ENCODE peak calls at places on chromosomes 3 and 15, in seven cellular contexts. Y is tibial artery, M is GM23338, P is fibroblast of villous mesenchyme, Q is transverse colon, L is astrocyte of the spinal cord, E is nephron progenitor cell. H is an unnamed sample.

GRCh38 chr3:5663604-5664003 is 476.1 kb downstream of the EDEM1 start:
- DNase-seq in Q (no peak), Y (no peak), L (no peak), M (no peak), P (no peak), E (no peak), H (no peak)

GRCh38 chr3:44050051-44050570 is 191.6 kb upstream of the TOPAZ1 start:
- DNase-seq in Q (no peak), P (no peak), E (no peak), M (no peak), L (no peak), Y (no peak), H (no peak)

GRCh38 chr3:11200679-11200952 is 46.3 kb downstream of the HRH1 start:
- DNase-seq in P (no peak), Q (no peak), L (no peak), Y (peak), E (no peak), M (no peak), H (no peak)

GRCh38 chr15:30922469-30923311 is 19.0 kb downstream of the FAN1 start:
- DNase-seq in P (peak), E (peak), M (peak), Q (peak), L (peak), Y (no peak), H (no peak)

GRCh38 chr15:82551646-82552247 is 11.5 kb upstream of the RPS17 start:
- DNase-seq in P (no peak), E (no peak), Y (no peak), L (no peak), M (no peak), Q (no peak), H (peak)

GRCh38 chr15:35507932-35508638 is 37.9 kb downstream of the DPH6 start:
- DNase-seq in L (no peak), Q (no peak), Y (no peak), M (no peak), P (no peak), E (peak), H (no peak)

GRCh38 chr15:79283252-79284048 is 928 bp downstream of the ANKRD34C start:
- DNase-seq in Y (no peak), P (peak), Q (no peak), L (peak), E (peak), M (peak), H (peak)

GRCh38 chr15:51647128-51647562 is 24.6 kb upstream of the DMXL2 start:
- DNase-seq in L (peak), E (no peak), P (peak), Q (peak), M (no peak), Y (peak), H (no peak)

GRCh38 chr3:194205675-194206133 is 69.8 kb downstream of the HES1 start:
- DNase-seq in L (peak), P (no peak), Y (no peak), Q (no peak), M (peak), E (no peak), H (peak)

GRCh38 chr15:101500865-101501551 is 11.5 kb upstream of the PCSK6 start:
- DNase-seq in Q (no peak), E (no peak), Y (no peak), M (no peak), L (no peak), P (peak), H (peak)

GRCh38 chr3:19073341-19074105 is 74.8 kb upstream of the KCNH8 start:
- DNase-seq in P (no peak), L (no peak), Q (no peak), E (no peak), M (peak), Y (no peak), H (no peak)

GRCh38 chr3:174710622-174711021 is 148.5 kb upstream of the NAALADL2 start:
- DNase-seq in M (peak), L (peak), E (no peak), P (no peak), Y (no peak), Q (no peak), H (no peak)

GRCh38 chr15:79970921-79971434 is at the start of gene BCL2A1:
- DNase-seq in E (no peak), P (peak), Y (no peak), L (peak), M (no peak), Q (peak), H (peak)

GRCh38 chr3:119352863-119353527 is 58.8 kb downstream of the ARHGAP31 start:
- DNase-seq in L (peak), Y (no peak), E (no peak), P (peak), Q (no peak), M (peak), H (no peak)

GRCh38 chr3:48759071-48759470 is 42.0 kb upstream of the IP6K2 start:
- DNase-seq in Y (no peak), M (no peak), E (no peak), P (no peak), Q (no peak), L (no peak), H (no peak)

GRCh38 chr3:143171141-143171651 is 51.6 kb downstream of the CHST2 start:
- DNase-seq in L (peak), M (no peak), Y (no peak), E (no peak), P (peak), Q (no peak), H (peak)

GRCh38 chr3:14305321-14305720 is 97.1 kb upstream of the SLC6A6 start:
- DNase-seq in E (no peak), Y (no peak), M (no peak), P (peak), L (no peak), Q (no peak), H (no peak)

GRCh38 chr3:15974647-15975046 is 176.9 kb upstream of the ANKRD28 start:
- DNase-seq in Q (no peak), P (no peak), M (peak), E (no peak), Y (no peak), L (no peak), H (no peak)

GRCh38 chr15:75230524-75231371 is 27.4 kb upstream of the GOLGA6C start:
- DNase-seq in M (peak), E (no peak), L (no peak), Y (peak), P (no peak), Q (peak), H (peak)

GRCh38 chr3:106272302-106272701 is 403.5 kb upstream of the CBLB start:
- DNase-seq in L (no peak), Y (no peak), Q (no peak), E (no peak), M (no peak), P (no peak), H (no peak)

GRCh38 chr3:12521010-12521409 is 24.3 kb downstream of the MKRN2OS start:
- DNase-seq in P (no peak), Q (no peak), M (no peak), Y (no peak), E (no peak), L (no peak), H (no peak)

GRCh38 chr3:12518266-12519028 is 26.9 kb downstream of the MKRN2OS start:
- DNase-seq in M (no peak), L (no peak), Y (no peak), Q (no peak), E (peak), P (no peak), H (no peak)

GRCh38 chr3:12516873-12517272 is 28.4 kb downstream of the MKRN2OS start:
- DNase-seq in Q (no peak), E (no peak), P (no peak), M (no peak), L (no peak), Y (no peak), H (no peak)

DNA sequence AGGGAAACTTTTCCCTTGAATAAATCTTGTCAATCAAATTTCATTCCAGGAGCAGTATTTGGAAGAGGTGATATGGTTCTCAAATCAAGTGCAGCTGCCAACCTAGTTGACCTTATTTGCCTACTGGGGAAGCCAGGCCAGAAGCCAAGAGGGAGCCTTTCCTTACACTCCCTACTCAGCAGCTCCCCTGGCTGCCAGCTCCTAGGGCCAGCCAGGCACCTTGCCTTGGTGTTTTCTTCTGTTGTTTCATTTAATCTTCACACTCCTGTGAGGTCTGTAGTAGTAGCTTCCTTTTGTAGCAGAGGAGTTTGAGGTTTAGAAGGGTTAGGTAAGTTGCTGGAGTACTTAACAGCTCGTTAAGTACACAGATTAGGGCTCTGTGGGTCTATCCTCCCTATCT is 22.6 kb downstream of the MKRN2OS start:
- DNase-seq in E (no peak), M (no peak), P (no peak), L (no peak), Q (no peak), Y (no peak), H (no peak)
- TF ChIP-seq CTCF in E (no peak), M (no peak), P (no peak), L (no peak), Q (no peak), Y (no peak), H (no peak)

DNA sequence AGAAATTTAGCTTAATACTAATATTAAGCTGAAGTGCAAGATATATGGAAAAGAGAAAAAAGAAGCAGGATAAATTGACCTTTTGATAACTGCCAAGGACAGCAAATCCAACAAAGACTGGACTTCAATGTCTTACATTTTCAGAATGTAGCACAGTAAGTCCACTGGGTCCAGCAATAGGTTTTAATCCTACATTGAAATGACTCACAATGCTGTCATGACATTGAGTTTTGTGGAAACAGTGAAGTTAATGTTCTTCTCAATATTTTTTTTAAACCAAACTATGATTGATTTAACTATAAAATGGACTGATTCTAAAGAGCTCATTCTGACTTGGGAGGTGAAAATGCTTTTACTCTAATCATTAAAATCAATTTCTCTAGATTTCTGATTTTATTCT is 166.6 kb upstream of the ZNF717 start:
- DNase-seq in Q (no peak), M (no peak), L (peak), E (no peak), P (no peak), Y (no peak), H (no peak)
- TF ChIP-seq CTCF in Q (no peak), M (no peak), L (no peak), E (no peak), P (no peak), Y (no peak), H (no peak)

DNA sequence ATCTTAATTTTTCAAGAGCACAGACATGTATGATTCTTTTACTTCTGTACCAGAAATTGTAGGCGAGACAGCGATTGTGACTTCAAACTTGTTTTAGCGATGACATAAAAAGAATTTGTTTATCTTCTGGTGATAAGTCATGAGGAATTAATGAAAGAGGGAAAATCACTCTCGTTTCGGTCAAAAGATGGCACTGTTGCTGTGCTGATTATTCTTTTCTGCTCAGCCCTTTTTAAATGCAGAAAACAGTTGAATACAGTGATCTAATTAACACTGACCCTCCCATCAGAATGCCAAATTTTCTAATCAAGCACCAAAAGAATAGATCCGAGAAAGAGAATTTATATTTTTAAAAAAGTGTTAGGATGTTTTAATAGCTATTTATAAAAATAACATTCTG is 52.6 kb downstream of the NSUN3 start:
- DNase-seq in M (peak), L (peak), P (peak), E (no peak), Q (no peak), Y (no peak), H (no peak)
- TF ChIP-seq CTCF in M (peak), L (peak), P (peak), E (no peak), Q (no peak), Y (no peak), H (no peak)

GRCh38 chr3:156455839-156456238 is 99.1 kb downstream of the SSR3 start:
- DNase-seq in E (peak), L (no peak), Q (no peak), P (peak), M (peak), Y (no peak), H (no peak)
- TF ChIP-seq CTCF in E (no peak), L (no peak), Q (no peak), P (no peak), M (peak), Y (no peak), H (no peak)